ENCODE peak calls at places on chromosomes 4 and X, in seven cellular contexts. One of them, this sample, is unnamed.

GRCh38 chr4:148300877-148301276 is 141.3 kb downstream of the NR3C2 start:
- DNase-seq in pancreas: no peak
- DNase-seq in glutamatergic neuron: no peak
- DNase-seq in psoas muscle: no peak
- DNase-seq in AG04449: no peak
- DNase-seq in esophagus squamous epithelium: no peak
- DNase-seq in IMR-90: no peak
- DNase-seq in this sample: no peak

GRCh38 chr4:167775374-167775773 is 317.0 kb upstream of the ANXA10 start:
- DNase-seq in pancreas: no peak
- DNase-seq in glutamatergic neuron: no peak
- DNase-seq in IMR-90: peak; percentile 1
- DNase-seq in psoas muscle: no peak
- DNase-seq in AG04449: no peak
- DNase-seq in esophagus squamous epithelium: no peak
- DNase-seq in this sample: no peak

GRCh38 chr4:156805696-156806095 is 165.9 kb downstream of the PDGFC start:
- DNase-seq in AG04449: no peak
- DNase-seq in glutamatergic neuron: peak; percentile 26
- DNase-seq in psoas muscle: no peak
- DNase-seq in IMR-90: no peak
- DNase-seq in esophagus squamous epithelium: no peak
- DNase-seq in pancreas: no peak
- DNase-seq in this sample: no peak

GRCh38 chrX:150625107-150625506 is 56.7 kb downstream of the MTM1 start:
- DNase-seq in pancreas: no peak
- DNase-seq in glutamatergic neuron: no peak
- DNase-seq in AG04449: no peak
- DNase-seq in IMR-90: no peak
- DNase-seq in psoas muscle: no peak
- DNase-seq in esophagus squamous epithelium: no peak
- DNase-seq in this sample: no peak

GRCh38 chrX:150094996-150095395 is 156.7 kb upstream of the EOLA2 start:
- DNase-seq in psoas muscle: no peak
- DNase-seq in esophagus squamous epithelium: no peak
- DNase-seq in IMR-90: no peak
- DNase-seq in pancreas: no peak
- DNase-seq in AG04449: no peak
- DNase-seq in glutamatergic neuron: no peak
- DNase-seq in this sample: no peak

GRCh38 chr4:110275871-110276270 is 77.5 kb upstream of the ELOVL6 start:
- DNase-seq in IMR-90: peak; percentile 8
- DNase-seq in pancreas: no peak
- DNase-seq in psoas muscle: no peak
- DNase-seq in esophagus squamous epithelium: no peak
- DNase-seq in AG04449: peak; percentile 50
- DNase-seq in glutamatergic neuron: no peak
- DNase-seq in this sample: no peak

GRCh38 chr4:65971686-65972085 is 301.4 kb upstream of the EPHA5 start:
- DNase-seq in AG04449: no peak
- DNase-seq in glutamatergic neuron: no peak
- DNase-seq in psoas muscle: no peak
- DNase-seq in pancreas: no peak
- DNase-seq in IMR-90: no peak
- DNase-seq in esophagus squamous epithelium: no peak
- DNase-seq in this sample: no peak

GRCh38 chrX:45781901-45782553 is 581.4 kb upstream of the DIPK2B start:
- DNase-seq in esophagus squamous epithelium: no peak
- DNase-seq in pancreas: no peak
- DNase-seq in IMR-90: peak; percentile 84
- DNase-seq in AG04449: no peak
- DNase-seq in glutamatergic neuron: no peak
- DNase-seq in psoas muscle: no peak
- DNase-seq in this sample: peak; percentile 49

GRCh38 chr4:142150483-142150882 is 514.1 kb downstream of the IL15 start:
- DNase-seq in AG04449: no peak
- DNase-seq in psoas muscle: no peak
- DNase-seq in glutamatergic neuron: no peak
- DNase-seq in pancreas: no peak
- DNase-seq in esophagus squamous epithelium: no peak
- DNase-seq in IMR-90: no peak
- DNase-seq in this sample: no peak

GRCh38 chr4:182585321-182585720 is 331.9 kb downstream of the DCTD start:
- DNase-seq in psoas muscle: no peak
- DNase-seq in glutamatergic neuron: peak; percentile 34
- DNase-seq in esophagus squamous epithelium: no peak
- DNase-seq in AG04449: no peak
- DNase-seq in IMR-90: no peak
- DNase-seq in pancreas: no peak
- DNase-seq in this sample: no peak

GRCh38 chr4:171473155-171473554 is 340.0 kb upstream of the GALNTL6 start:
- DNase-seq in IMR-90: no peak
- DNase-seq in esophagus squamous epithelium: no peak
- DNase-seq in psoas muscle: no peak
- DNase-seq in glutamatergic neuron: no peak
- DNase-seq in pancreas: no peak
- DNase-seq in AG04449: no peak
- DNase-seq in this sample: no peak

GRCh38 chr4:107854326-107855030 is 29.7 kb downstream of the SGMS2 start:
- DNase-seq in psoas muscle: no peak
- DNase-seq in AG04449: no peak
- DNase-seq in IMR-90: peak; percentile 14
- DNase-seq in esophagus squamous epithelium: no peak
- DNase-seq in glutamatergic neuron: no peak
- DNase-seq in pancreas: no peak
- DNase-seq in this sample: no peak

GRCh38 chr4:24722026-24722568 is 73.3 kb upstream of the SOD3 start:
- DNase-seq in pancreas: no peak
- DNase-seq in glutamatergic neuron: no peak
- DNase-seq in IMR-90: no peak
- DNase-seq in esophagus squamous epithelium: no peak
- DNase-seq in psoas muscle: no peak
- DNase-seq in AG04449: no peak
- DNase-seq in this sample: no peak

GRCh38 chr4:72744103-72744725 is 175.2 kb upstream of the ADAMTS3 start:
- DNase-seq in glutamatergic neuron: no peak
- DNase-seq in pancreas: no peak
- DNase-seq in AG04449: no peak
- DNase-seq in esophagus squamous epithelium: no peak
- DNase-seq in psoas muscle: no peak
- DNase-seq in IMR-90: no peak
- DNase-seq in this sample: no peak

GRCh38 chr4:82372874-82373815 is 646 bp downstream of the HNRNPD start:
- DNase-seq in glutamatergic neuron: peak; percentile 70
- DNase-seq in IMR-90: peak; percentile 57
- DNase-seq in AG04449: no peak
- DNase-seq in esophagus squamous epithelium: peak; percentile 3
- DNase-seq in psoas muscle: peak; percentile 66
- DNase-seq in pancreas: peak; percentile 83
- DNase-seq in this sample: peak; percentile 15

GRCh38 chr4:82371398-82371972 is 2.3 kb downstream of the HNRNPD start:
- DNase-seq in psoas muscle: no peak
- DNase-seq in pancreas: no peak
- DNase-seq in glutamatergic neuron: no peak
- DNase-seq in esophagus squamous epithelium: no peak
- DNase-seq in AG04449: no peak
- DNase-seq in IMR-90: peak; percentile 18
- DNase-seq in this sample: no peak

GRCh38 chr4:82372502-82372873 is 1.3 kb downstream of the HNRNPD start:
- DNase-seq in AG04449: no peak
- DNase-seq in pancreas: peak; percentile 50
- DNase-seq in esophagus squamous epithelium: no peak
- DNase-seq in IMR-90: peak; percentile 22
- DNase-seq in glutamatergic neuron: no peak
- DNase-seq in psoas muscle: no peak
- DNase-seq in this sample: no peak

GRCh38 chr4:82376109-82376508 is 2.3 kb upstream of the HNRNPD start:
- DNase-seq in esophagus squamous epithelium: no peak
- DNase-seq in IMR-90: no peak
- DNase-seq in AG04449: no peak
- DNase-seq in psoas muscle: no peak
- DNase-seq in pancreas: no peak
- DNase-seq in glutamatergic neuron: no peak
- DNase-seq in this sample: no peak

GRCh38 chr4:82373816-82374740 is at the start of gene HNRNPD:
- DNase-seq in pancreas: peak; percentile 99
- DNase-seq in psoas muscle: peak; percentile 98
- DNase-seq in IMR-90: peak; percentile 100
- DNase-seq in glutamatergic neuron: peak; percentile 99
- DNase-seq in esophagus squamous epithelium: peak; percentile 94
- DNase-seq in AG04449: peak; percentile 97
- DNase-seq in this sample: peak; percentile 99
- TF ChIP-seq CTCF in pancreas: no peak
- TF ChIP-seq CTCF in psoas muscle: no peak
- TF ChIP-seq CTCF in IMR-90: no peak
- TF ChIP-seq CTCF in glutamatergic neuron: no peak
- TF ChIP-seq CTCF in esophagus squamous epithelium: no peak
- TF ChIP-seq CTCF in AG04449: no peak
- TF ChIP-seq CTCF in this sample: no peak

GRCh38 chr4:73922317-73922716 is 53.1 kb downstream of the CXCL1 start:
- DNase-seq in psoas muscle: no peak
- DNase-seq in AG04449: no peak
- DNase-seq in esophagus squamous epithelium: no peak
- DNase-seq in IMR-90: no peak
- DNase-seq in glutamatergic neuron: no peak
- DNase-seq in pancreas: no peak
- DNase-seq in this sample: no peak

GRCh38 chr4:73923631-73923937 is 54.4 kb downstream of the CXCL1 start:
- DNase-seq in esophagus squamous epithelium: no peak
- DNase-seq in pancreas: no peak
- DNase-seq in AG04449: no peak
- DNase-seq in glutamatergic neuron: no peak
- DNase-seq in psoas muscle: no peak
- DNase-seq in IMR-90: no peak
- DNase-seq in this sample: no peak

GRCh38 chr4:73919691-73920090 is 50.5 kb downstream of the CXCL1 start:
- DNase-seq in IMR-90: peak; percentile 65
- DNase-seq in AG04449: no peak
- DNase-seq in pancreas: no peak
- DNase-seq in glutamatergic neuron: no peak
- DNase-seq in psoas muscle: no peak
- DNase-seq in esophagus squamous epithelium: no peak
- DNase-seq in this sample: no peak

GRCh38 chr4:73918058-73918457 is 48.9 kb downstream of the CXCL1 start:
- DNase-seq in pancreas: no peak
- DNase-seq in glutamatergic neuron: no peak
- DNase-seq in AG04449: no peak
- DNase-seq in esophagus squamous epithelium: no peak
- DNase-seq in IMR-90: no peak
- DNase-seq in psoas muscle: no peak
- DNase-seq in this sample: no peak

GRCh38 chr4:73922766-73923630 is 53.8 kb downstream of the CXCL1 start:
- DNase-seq in IMR-90: peak; percentile 59
- DNase-seq in pancreas: no peak
- DNase-seq in esophagus squamous epithelium: no peak
- DNase-seq in psoas muscle: no peak
- DNase-seq in AG04449: no peak
- DNase-seq in glutamatergic neuron: no peak
- DNase-seq in this sample: no peak
- TF ChIP-seq CTCF in IMR-90: peak; percentile 61
- TF ChIP-seq CTCF in pancreas: no peak
- TF ChIP-seq CTCF in esophagus squamous epithelium: peak; percentile 15
- TF ChIP-seq CTCF in psoas muscle: no peak
- TF ChIP-seq CTCF in AG04449: peak; percentile 21
- TF ChIP-seq CTCF in glutamatergic neuron: no peak
- TF ChIP-seq CTCF in this sample: peak; percentile 49

DNA sequence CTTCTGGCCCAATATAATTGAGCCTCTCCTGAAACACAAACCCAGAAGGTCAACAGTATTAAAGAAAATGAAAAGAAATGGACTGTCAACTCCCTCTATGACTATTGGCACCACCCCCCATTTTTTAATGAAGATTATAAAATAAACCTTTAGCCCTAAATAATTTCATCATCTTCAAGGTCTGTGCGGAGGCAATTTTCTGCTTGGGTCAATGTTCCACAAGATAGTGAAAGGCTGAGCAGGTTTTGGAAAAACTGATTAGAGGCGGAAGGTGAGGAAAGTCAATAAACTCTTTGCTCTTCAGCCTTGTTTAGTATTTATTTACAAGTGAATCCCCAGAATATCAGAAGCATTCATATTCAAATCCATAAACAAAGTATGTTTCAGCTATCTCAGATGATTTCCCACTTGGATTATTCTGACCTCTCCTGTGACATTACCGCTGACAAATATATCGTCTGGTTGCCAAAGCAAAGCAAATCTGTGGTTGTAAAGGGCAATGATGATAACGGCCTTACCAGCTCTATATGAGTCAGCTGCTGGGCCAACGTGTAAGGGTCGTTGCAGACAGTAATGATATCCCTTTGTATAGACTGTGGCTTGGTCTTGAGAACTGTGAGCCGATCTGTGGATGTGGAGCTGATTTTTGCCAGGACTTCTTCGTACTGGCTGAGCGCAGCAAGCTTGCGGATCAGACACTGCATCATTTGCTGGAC is 24.0 kb downstream of the RASGEF1B start:
- DNase-seq in glutamatergic neuron: no peak
- DNase-seq in pancreas: no peak
- DNase-seq in AG04449: no peak
- DNase-seq in psoas muscle: no peak
- DNase-seq in esophagus squamous epithelium: no peak
- DNase-seq in IMR-90: peak; percentile 39
- DNase-seq in this sample: no peak
- TF ChIP-seq CTCF in glutamatergic neuron: no peak
- TF ChIP-seq CTCF in pancreas: no peak
- TF ChIP-seq CTCF in AG04449: no peak
- TF ChIP-seq CTCF in psoas muscle: no peak
- TF ChIP-seq CTCF in esophagus squamous epithelium: no peak
- TF ChIP-seq CTCF in IMR-90: no peak
- TF ChIP-seq CTCF in this sample: no peak

GRCh38 chr4:138181288-138181687 is 60.9 kb downstream of the SLC7A11 start:
- DNase-seq in pancreas: no peak
- DNase-seq in glutamatergic neuron: no peak
- DNase-seq in IMR-90: peak; percentile 25
- DNase-seq in psoas muscle: no peak
- DNase-seq in AG04449: no peak
- DNase-seq in esophagus squamous epithelium: no peak
- DNase-seq in this sample: no peak

GRCh38 chr4:138177278-138177968 is 64.7 kb downstream of the SLC7A11 start:
- DNase-seq in glutamatergic neuron: no peak
- DNase-seq in psoas muscle: no peak
- DNase-seq in IMR-90: no peak
- DNase-seq in pancreas: no peak
- DNase-seq in esophagus squamous epithelium: no peak
- DNase-seq in AG04449: no peak
- DNase-seq in this sample: no peak

GRCh38 chr4:138178566-138178965 is 63.6 kb downstream of the SLC7A11 start:
- DNase-seq in IMR-90: peak; percentile 51
- DNase-seq in psoas muscle: no peak
- DNase-seq in glutamatergic neuron: no peak
- DNase-seq in esophagus squamous epithelium: no peak
- DNase-seq in AG04449: no peak
- DNase-seq in pancreas: no peak
- DNase-seq in this sample: no peak

DNA sequence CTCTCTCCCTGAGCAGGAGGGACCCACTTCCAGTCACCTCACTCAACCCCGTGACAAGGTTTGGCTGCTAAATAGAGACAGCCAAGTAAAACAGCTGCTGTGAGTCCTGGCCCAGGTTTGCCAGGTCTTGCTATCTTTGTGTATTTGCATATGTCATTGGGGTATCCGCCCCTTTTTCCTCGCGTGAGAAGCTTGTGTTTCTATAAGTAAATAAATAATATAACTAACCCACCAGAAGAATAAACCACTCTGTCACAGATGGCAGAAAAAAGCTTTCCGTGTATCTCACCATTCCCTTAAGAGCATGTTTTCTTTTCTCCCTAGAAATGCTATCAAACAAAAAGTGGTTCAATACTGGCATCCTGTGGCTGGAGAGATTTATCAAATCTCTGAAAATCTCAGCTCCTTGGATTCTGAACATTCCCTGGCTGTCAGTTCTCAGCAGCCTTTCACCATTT is 66.8 kb downstream of the SLC7A11 start:
- DNase-seq in psoas muscle: no peak
- DNase-seq in glutamatergic neuron: no peak
- DNase-seq in AG04449: no peak
- DNase-seq in IMR-90: peak; percentile 61
- DNase-seq in esophagus squamous epithelium: no peak
- DNase-seq in pancreas: peak; percentile 70
- DNase-seq in this sample: peak; percentile 34
- TF ChIP-seq CTCF in psoas muscle: no peak
- TF ChIP-seq CTCF in glutamatergic neuron: no peak
- TF ChIP-seq CTCF in AG04449: no peak
- TF ChIP-seq CTCF in IMR-90: peak; percentile 40
- TF ChIP-seq CTCF in esophagus squamous epithelium: no peak
- TF ChIP-seq CTCF in pancreas: no peak
- TF ChIP-seq CTCF in this sample: peak; percentile 24